ENCODE peak calls at places on chromosomes 6 and 20, in six cellular contexts. K is H1, Z is IMR-90, W is HCT116, U is K562, P is HepG2. C is an unnamed sample.

GRCh38 chr6:89602136-89602535 is 36.4 kb downstream of the LYRM2 start:
- DNase-seq in K (no peak), Z (no peak), W (no peak), U (no peak), P (no peak), C (no peak)

GRCh38 chr6:30282522-30282921 is 44.2 kb upstream of the TRIM39 start:
- DNase-seq in K (no peak), Z (no peak), W (no peak), U (no peak), P (no peak), C (no peak)

GRCh38 chr6:81744136-81744535 is 8.3 kb downstream of the TENT5A start:
- DNase-seq in K (no peak), Z (no peak), W (no peak), U (no peak), P (no peak), C (no peak)

GRCh38 chr6:159608961-159609673 is 83.9 kb downstream of the SOD2 start:
- DNase-seq in K (no peak), Z (peak), W (peak), U (peak), P (peak), C (peak)

GRCh38 chr6:112251170-112251945 is 3.0 kb downstream of the LAMA4 start:
- DNase-seq in K (no peak), Z (peak), W (no peak), U (no peak), P (no peak), C (no peak)

GRCh38 chr6:72760130-72760793 is 138.4 kb downstream of the KCNQ5 start:
- DNase-seq in K (no peak), Z (peak), W (no peak), U (no peak), P (no peak), C (no peak)

GRCh38 chr20:39263076-39263475 is 300.9 kb downstream of the DHX35 start:
- DNase-seq in K (no peak), Z (peak), W (no peak), U (no peak), P (no peak), C (no peak)

GRCh38 chr6:47428746-47429664 is 48.6 kb upstream of the CD2AP start:
- DNase-seq in K (peak), Z (no peak), W (no peak), U (no peak), P (no peak), C (no peak)

GRCh38 chr6:37244430-37245310 is 12.9 kb upstream of the TBC1D22B start:
- DNase-seq in K (no peak), Z (peak), W (no peak), U (peak), P (peak), C (no peak)

GRCh38 chr20:46206025-46206424 is 87.9 kb downstream of the CD40 start:
- DNase-seq in K (no peak), Z (peak), W (no peak), U (peak), P (no peak), C (no peak)

GRCh38 chr6:86192123-86192522 is 549.4 kb upstream of the SYNCRIP start:
- DNase-seq in K (no peak), Z (no peak), W (peak), U (peak), P (peak), C (no peak)

GRCh38 chr6:148857817-148858390 is 111.1 kb downstream of the UST start:
- DNase-seq in K (no peak), Z (peak), W (no peak), U (no peak), P (no peak), C (no peak)

GRCh38 chr6:156627524-156627923 is 149.7 kb upstream of the ARID1B start:
- DNase-seq in K (no peak), Z (no peak), W (no peak), U (no peak), P (no peak), C (no peak)

GRCh38 chr6:159852877-159853276 is 37.9 kb upstream of the MAS1 start:
- DNase-seq in K (no peak), Z (no peak), W (no peak), U (no peak), P (no peak), C (peak)

GRCh38 chr6:163457637-163458561 is 43.4 kb downstream of the QKI start:
- DNase-seq in K (no peak), Z (peak), W (no peak), U (no peak), P (peak), C (peak)

DNA sequence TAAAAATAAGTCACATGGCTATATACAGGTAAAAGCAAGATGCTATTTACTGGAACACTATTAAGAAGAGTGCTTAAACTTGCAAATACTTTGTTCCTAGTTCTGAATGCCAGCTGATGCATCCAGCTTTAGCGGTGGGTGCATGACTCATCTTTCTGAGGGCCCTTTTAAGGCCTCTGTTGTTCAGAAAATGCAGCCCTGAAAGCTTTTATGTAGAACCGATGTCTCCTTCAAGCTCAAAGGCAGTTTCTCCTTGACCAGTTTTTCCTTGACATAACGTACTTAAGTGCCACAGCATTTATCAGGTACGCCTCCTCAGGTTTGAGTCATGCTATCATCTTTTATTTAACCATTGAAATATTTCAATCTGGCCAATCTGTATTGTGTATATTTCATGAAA is 82.8 kb downstream of the MLIP start:
- DNase-seq in K (no peak), Z (peak), W (peak), U (no peak), P (no peak), C (no peak)
- TF ChIP-seq CEBPB in K (no peak), Z (no peak), W (no peak), U (no peak), P (no peak), C (no peak)

GRCh38 chr6:44049989-44050871 is 77.0 kb downstream of the MRPL14 start:
- DNase-seq in K (no peak), Z (peak), W (no peak), U (no peak), P (no peak), C (no peak)

GRCh38 chr6:44047801-44048200 is 79.5 kb downstream of the MRPL14 start:
- DNase-seq in K (no peak), Z (no peak), W (no peak), U (no peak), P (no peak), C (no peak)

GRCh38 chr6:44050872-44051421 is 76.3 kb downstream of the MRPL14 start:
- DNase-seq in K (no peak), Z (no peak), W (no peak), U (no peak), P (no peak), C (no peak)

GRCh38 chr6:44048277-44048676 is 79.0 kb downstream of the MRPL14 start:
- DNase-seq in K (no peak), Z (no peak), W (no peak), U (no peak), P (no peak), C (no peak)

GRCh38 chr6:44049163-44049988 is 77.9 kb downstream of the MRPL14 start:
- DNase-seq in K (no peak), Z (peak), W (no peak), U (no peak), P (no peak), C (no peak)
- TF ChIP-seq CEBPB in K (no peak), Z (peak), W (no peak), U (no peak), P (no peak), C (no peak)

GRCh38 chr6:34151321-34152041 is 5.6 kb upstream of the GRM4 start:
- DNase-seq in K (peak), Z (no peak), W (no peak), U (no peak), P (no peak), C (no peak)
- TF ChIP-seq CEBPB in K (no peak), Z (no peak), W (no peak), U (no peak), P (no peak), C (no peak)

GRCh38 chr20:55353206-55353605 is 652.1 kb downstream of the CBLN4 start:
- DNase-seq in K (no peak), Z (no peak), W (no peak), U (no peak), P (no peak), C (no peak)

GRCh38 chr20:55354700-55355099 is 650.6 kb downstream of the CBLN4 start:
- DNase-seq in K (no peak), Z (no peak), W (no peak), U (no peak), P (no peak), C (no peak)
- TF ChIP-seq CEBPB in K (no peak), Z (no peak), W (no peak), U (no peak), P (no peak), C (no peak)

GRCh38 chr20:36270744-36271638 is 34.7 kb downstream of the AAR2 start:
- DNase-seq in K (no peak), Z (no peak), W (no peak), U (no peak), P (peak), C (no peak)

GRCh38 chr20:36268501-36269342 is 32.4 kb downstream of the AAR2 start:
- DNase-seq in K (no peak), Z (no peak), W (no peak), U (no peak), P (no peak), C (no peak)

GRCh38 chr20:36269507-36269906 is 33.2 kb downstream of the AAR2 start:
- DNase-seq in K (no peak), Z (no peak), W (no peak), U (no peak), P (no peak), C (no peak)

GRCh38 chr20:36266189-36266588 is 29.9 kb downstream of the AAR2 start:
- DNase-seq in K (no peak), Z (no peak), W (no peak), U (no peak), P (no peak), C (no peak)

DNA sequence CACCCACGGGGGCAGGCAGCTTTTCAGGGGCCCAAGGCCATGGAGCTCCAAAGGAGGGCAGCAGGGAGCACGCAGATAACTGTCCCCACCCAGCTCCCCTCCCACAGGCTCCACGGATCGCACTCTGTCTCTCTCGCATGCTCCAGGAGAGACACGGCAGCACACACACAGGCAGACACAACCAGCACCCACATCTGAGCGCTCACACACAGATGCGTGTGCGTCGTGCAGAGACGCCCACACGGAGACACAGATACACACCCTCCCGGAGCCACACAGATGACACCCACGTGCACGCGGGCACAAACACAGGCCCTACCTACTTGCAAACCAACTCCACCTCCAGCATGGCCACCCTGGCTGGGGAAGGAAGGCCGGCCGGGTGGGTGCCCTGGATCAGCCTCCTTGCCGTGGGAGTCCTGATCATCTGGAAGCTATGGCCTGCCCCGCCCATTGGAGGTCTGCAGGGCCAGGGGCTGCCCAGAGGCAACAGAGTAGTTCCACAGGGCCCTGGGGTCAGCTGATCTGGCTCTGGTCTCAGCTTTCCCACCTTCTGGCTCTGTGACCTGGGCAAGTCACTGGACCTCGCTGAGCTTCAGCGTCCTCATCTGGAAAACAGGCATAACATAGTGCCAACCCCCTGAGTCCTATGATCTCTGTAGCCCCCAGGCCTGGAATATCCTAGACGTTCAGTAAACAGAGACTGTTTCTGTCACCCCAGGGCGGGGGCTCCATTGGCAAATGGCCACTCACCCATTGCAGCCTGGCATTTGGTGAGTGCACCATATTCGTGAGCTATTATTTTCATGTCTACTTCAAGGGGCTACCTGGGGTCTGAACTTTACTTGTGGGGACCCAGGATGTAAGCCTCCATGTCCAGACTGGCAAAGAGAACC is 31.6 kb downstream of the AAR2 start:
- DNase-seq in K (no peak), Z (no peak), W (no peak), U (no peak), P (no peak), C (no peak)
- TF ChIP-seq CEBPB in K (no peak), Z (no peak), W (no peak), U (no peak), P (no peak), C (no peak)

GRCh38 chr6:22613695-22614094 is 44.3 kb downstream of the HDGFL1 start:
- DNase-seq in K (no peak), Z (peak), W (no peak), U (no peak), P (no peak), C (no peak)
- TF ChIP-seq CEBPB in K (no peak), Z (no peak), W (no peak), U (no peak), P (no peak), C (no peak)

GRCh38 chr6:151627689-151628444 is 134.1 kb downstream of the CCDC170 start:
- DNase-seq in K (no peak), Z (no peak), W (peak), U (no peak), P (peak), C (no peak)
- TF ChIP-seq CEBPB in K (no peak), Z (no peak), W (peak), U (no peak), P (no peak), C (no peak)